ENCODE peak calls at places on chromosomes 13 and 19, in eight cellular contexts. M is mesenteric fat pad; Z is naive thymus-derived CD4-positive, alpha-beta T cell; E is thoracic aorta; P is frontal cortex; Y is mucosa of descending colon; U is GM19239; S is stimulated activated naive CD4-positive, alpha-beta T cell treated with Interleukin-2 at 50 U/mL for 16 hours. F is an unnamed sample.

GRCh38 chr19:35211545-35212230 is 16.9 kb downstream of the FAM187B start:
- DNase-seq in S (peak), M (no peak), P (no peak), E (no peak), Y (peak), U (no peak), Z (peak), F (peak)

GRCh38 chr19:54665530-54665929 is 2.7 kb downstream of the LILRB4 start:
- DNase-seq in Z (no peak), U (no peak), Y (no peak), S (no peak), M (no peak), P (no peak), E (no peak), F (no peak)

GRCh38 chr19:53892981-53893325 is 11.0 kb downstream of the PRKCG start:
- DNase-seq in Y (no peak), M (no peak), E (no peak), P (no peak), U (no peak), S (no peak), Z (no peak), F (no peak)

GRCh38 chr19:52896431-52897148 is 845 bp downstream of the ZNF320 start:
- DNase-seq in P (peak), M (no peak), U (peak), S (no peak), Z (no peak), E (no peak), Y (peak), F (peak)

GRCh38 chr19:1015782-1016646 is 4.9 kb downstream of the TMEM259 start:
- DNase-seq in Y (no peak), U (no peak), S (no peak), M (no peak), P (no peak), Z (no peak), E (no peak), F (peak)

GRCh38 chr13:59843040-59843439 is 320.7 kb downstream of the DIAPH3 start:
- DNase-seq in U (no peak), M (no peak), E (no peak), Z (no peak), Y (no peak), P (no peak), S (no peak), F (no peak)

GRCh38 chr13:68808456-68808855 is 1299.2 kb upstream of the ATXN8OS start:
- DNase-seq in E (no peak), S (no peak), Y (no peak), U (no peak), Z (no peak), M (no peak), P (no peak), F (no peak)

GRCh38 chr13:33872005-33872351 is 54.0 kb downstream of the RFC3 start:
- DNase-seq in E (no peak), Y (no peak), Z (no peak), P (no peak), M (no peak), S (no peak), U (no peak), F (no peak)

GRCh38 chr19:51514866-51515481 is 13.4 kb upstream of the SIGLEC12 start:
- DNase-seq in E (no peak), S (no peak), P (peak), Y (peak), Z (no peak), U (peak), M (no peak), F (no peak)

GRCh38 chr19:42200116-42200740 is 17.2 kb downstream of the DEDD2 start:
- DNase-seq in E (no peak), M (no peak), P (no peak), Y (no peak), U (no peak), Z (no peak), S (no peak), F (no peak)

GRCh38 chr13:67223742-67224141 is 6.4 kb downstream of the PCDH9 start:
- DNase-seq in P (no peak), M (no peak), S (no peak), U (no peak), E (no peak), Y (no peak), Z (no peak), F (no peak)

GRCh38 chr19:48627211-48627864 is 8.0 kb downstream of the SPHK2 start:
- DNase-seq in U (no peak), S (no peak), Y (peak), Z (peak), P (no peak), E (no peak), M (no peak), F (no peak)

GRCh38 chr13:35411059-35411744 is 65.3 kb downstream of the MAB21L1 start:
- DNase-seq in P (no peak), Y (no peak), U (no peak), E (no peak), S (no peak), Z (no peak), M (no peak), F (no peak)

GRCh38 chr13:20125783-20126165 is 35.1 kb downstream of the GJA3 start:
- DNase-seq in Z (no peak), Y (no peak), E (no peak), P (no peak), U (no peak), S (no peak), M (no peak), F (no peak)

GRCh38 chr13:25948910-25949309 is 102.9 kb downstream of the SHISA2 start:
- DNase-seq in Z (no peak), P (no peak), E (no peak), Y (no peak), S (no peak), M (no peak), U (no peak), F (no peak)

GRCh38 chr19:10796653-10797052 is 39.4 kb downstream of the TMED1 start:
- DNase-seq in P (no peak), S (no peak), E (no peak), Z (no peak), M (no peak), U (no peak), Y (no peak), F (no peak)

GRCh38 chr19:7820588-7820987 is 9.4 kb upstream of the EVI5L start:
- DNase-seq in Y (no peak), Z (no peak), P (no peak), U (no peak), S (no peak), E (no peak), M (no peak), F (no peak)

GRCh38 chr13:92640936-92641335 is 585.7 kb upstream of the GPC6 start:
- DNase-seq in Y (no peak), S (no peak), E (no peak), M (no peak), U (no peak), Z (no peak), P (no peak), F (no peak)

GRCh38 chr13:79490846-79491245 is 9.9 kb downstream of the NDFIP2 start:
- DNase-seq in U (no peak), P (no peak), Z (no peak), M (no peak), Y (no peak), S (no peak), E (no peak), F (no peak)

GRCh38 chr13:110433014-110433413 is 125.9 kb downstream of the COL4A2 start:
- DNase-seq in M (peak), S (no peak), P (no peak), E (peak), Y (no peak), Z (no peak), U (no peak), F (no peak)

GRCh38 chr13:51479199-51479523 is 26.3 kb upstream of the INTS6 start:
- DNase-seq in P (no peak), U (no peak), Z (no peak), S (no peak), Y (no peak), M (no peak), E (no peak), F (no peak)

GRCh38 chr13:44425041-44425814 is 51.6 kb downstream of the SERP2 start:
- DNase-seq in M (no peak), S (no peak), Z (no peak), U (no peak), P (no peak), E (no peak), Y (no peak), F (no peak)

GRCh38 chr13:35086667-35087066 is 144.6 kb downstream of the NBEA start:
- DNase-seq in S (no peak), M (no peak), U (no peak), P (no peak), Z (no peak), E (no peak), Y (no peak), F (no peak)

GRCh38 chr19:55212447-55212846 is 3.1 kb upstream of the PTPRH start:
- DNase-seq in E (no peak), Z (no peak), S (peak), M (no peak), U (no peak), Y (peak), P (no peak), F (no peak)

GRCh38 chr19:15108145-15108844 is 1.1 kb downstream of the SYDE1 start:
- DNase-seq in Y (no peak), P (no peak), Z (no peak), M (no peak), U (no peak), E (no peak), S (no peak), F (no peak)

GRCh38 chr13:50357586-50358118 is 342.4 kb downstream of the KCNRG start:
- DNase-seq in U (no peak), P (peak), Y (peak), S (no peak), E (no peak), Z (no peak), M (no peak), F (peak)

GRCh38 chr13:26656919-26657318 is 99.4 kb downstream of the WASF3 start:
- DNase-seq in Z (no peak), P (no peak), U (no peak), Y (no peak), S (no peak), E (no peak), M (no peak), F (no peak)

GRCh38 chr13:95603887-95604533 is 40.5 kb downstream of the DZIP1 start:
- DNase-seq in Z (no peak), E (no peak), S (no peak), M (no peak), P (peak), U (no peak), Y (peak), F (peak)

GRCh38 chr19:55641376-55642152 is 762 bp downstream of the ZNF580 start:
- DNase-seq in U (no peak), Z (peak), Y (peak), M (no peak), S (peak), P (no peak), E (no peak), F (no peak)

GRCh38 chr19:45349430-45349941 is 8.9 kb downstream of the KLC3 start:
- DNase-seq in P (no peak), M (no peak), Z (no peak), S (no peak), U (no peak), Y (no peak), E (no peak), F (no peak)

GRCh38 chr13:97327071-97327470 is 104.9 kb downstream of the MBNL2 start:
- DNase-seq in Z (no peak), Y (no peak), S (no peak), P (no peak), E (no peak), U (no peak), M (no peak), F (no peak)

GRCh38 chr19:45514376-45515051 is 7.2 kb downstream of the VASP start:
- DNase-seq in Z (no peak), Y (peak), M (no peak), U (no peak), P (no peak), E (no peak), S (no peak), F (peak)

GRCh38 chr19:10254244-10254643 is 2.2 kb downstream of the MRPL4 start:
- DNase-seq in E (no peak), Y (no peak), S (no peak), U (no peak), M (no peak), Z (no peak), P (no peak), F (no peak)

GRCh38 chr19:1880611-1881392 is 4.5 kb downstream of the ABHD17A start:
- DNase-seq in E (no peak), Y (no peak), U (no peak), Z (no peak), P (no peak), S (no peak), M (peak), F (no peak)

GRCh38 chr19:49150106-49150943 is 4.9 kb downstream of the HRC start:
- DNase-seq in S (peak), Z (peak), Y (peak), M (peak), P (peak), E (no peak), U (peak), F (peak)

F was measured in pancreas.